ENCODE peak calls at places on chromosome 21, in six cellular contexts. C, Q, K, S, U and X are unnamed samples.

GRCh38 chr21:35619184-35619583 is 441.1 kb downstream of the SETD4 start:
- DNase-seq in C (no peak), K (no peak), U (no peak), S (peak; percentile 93), Q (no peak), X (no peak)

GRCh38 chr21:39843483-39843882 is 23.8 kb upstream of the PCP4 start:
- DNase-seq in S (no peak), K (no peak), C (no peak), Q (no peak), U (no peak), X (no peak)

GRCh38 chr21:22842875-22843274 is 1844.7 kb downstream of the NCAM2 start:
- DNase-seq in C (no peak), Q (no peak), S (no peak), U (peak; percentile 32), K (no peak), X (no peak)

GRCh38 chr21:16294128-16294527 is 564.3 kb downstream of the USP25 start:
- DNase-seq in Q (no peak), C (no peak), S (no peak), K (no peak), U (no peak), X (no peak)

GRCh38 chr21:36193200-36193599 is 36.6 kb downstream of the DOP1B start:
- DNase-seq in S (peak; percentile 17), C (no peak), U (no peak), Q (no peak), K (no peak), X (no peak)

GRCh38 chr21:45276620-45277019 is 11.1 kb downstream of the POFUT2 start:
- DNase-seq in K (no peak), C (no peak), U (no peak), Q (no peak), S (no peak), X (no peak)

GRCh38 chr21:37877888-37878684 is 38.2 kb downstream of the KCNJ6 start:
- DNase-seq in K (no peak), C (no peak), S (no peak), U (no peak), Q (no peak), X (no peak)

GRCh38 chr21:44301093-44301492 is 1.2 kb downstream of the PFKL start:
- DNase-seq in C (no peak), K (no peak), S (no peak), U (no peak), Q (no peak), X (no peak)

GRCh38 chr21:44304846-44305245 is 5.0 kb downstream of the PFKL start:
- DNase-seq in Q (no peak), C (no peak), S (peak; percentile 23), K (no peak), U (peak; percentile 61), X (peak; percentile 78)

GRCh38 chr21:29684106-29684505 is 255.7 kb downstream of the GRIK1 start:
- DNase-seq in S (no peak), C (no peak), Q (no peak), U (no peak), K (no peak), X (no peak)

GRCh38 chr21:22476726-22477646 is 1478.8 kb downstream of the NCAM2 start:
- DNase-seq in U (peak; percentile 15), K (no peak), Q (no peak), C (no peak), S (no peak), X (no peak)

GRCh38 chr21:44423941-44424607 is 31.2 kb upstream of the LRRC3 start:
- DNase-seq in C (peak; percentile 1), Q (no peak), K (no peak), U (no peak), S (no peak), X (no peak)

GRCh38 chr21:44710756-44711326 is 531 bp downstream of the TSPEAR start:
- DNase-seq in U (no peak), K (no peak), Q (no peak), S (no peak), C (no peak), X (no peak)

GRCh38 chr21:44012474-44013379 is 618 bp downstream of the TRAPPC10 start:
- DNase-seq in Q (no peak), U (peak; percentile 63), S (peak; percentile 13), K (peak; percentile 57), C (peak; percentile 69), X (peak; percentile 77)

GRCh38 chr21:32524010-32524719 is 61.2 kb downstream of the TCP10L start:
- DNase-seq in K (no peak), C (peak; percentile 41), U (no peak), Q (no peak), S (peak; percentile 83), X (no peak)

GRCh38 chr21:27885296-27885711 is 918.4 kb upstream of the ADAMTS5 start:
- DNase-seq in K (no peak), C (no peak), Q (no peak), S (no peak), U (no peak), X (no peak)

GRCh38 chr21:29184047-29184446 is 53.6 kb downstream of the MAP3K7CL start:
- DNase-seq in S (no peak), Q (no peak), K (no peak), C (no peak), U (no peak), X (no peak)

GRCh38 chr21:15749045-15749867 is 19.5 kb downstream of the USP25 start:
- DNase-seq in K (no peak), Q (no peak), U (no peak), S (peak; percentile 49), C (no peak), X (no peak)

GRCh38 chr21:35521852-35522505 is 472.9 kb upstream of the RUNX1 start:
- DNase-seq in Q (no peak), S (no peak), U (no peak), K (no peak), C (no peak), X (no peak)

GRCh38 chr21:21029159-21029558 is 30.9 kb downstream of the NCAM2 start:
- DNase-seq in C (no peak), K (no peak), Q (no peak), S (no peak), U (peak; percentile 67), X (no peak)

GRCh38 chr21:45336870-45337269 is 49.2 kb upstream of the POFUT2 start:
- DNase-seq in S (peak; percentile 33), U (no peak), C (peak; percentile 38), K (no peak), Q (no peak), X (no peak)

GRCh38 chr21:43812957-43813730 is 23.8 kb downstream of the RRP1 start:
- DNase-seq in K (no peak), S (no peak), U (no peak), Q (no peak), C (no peak), X (no peak)

DNA sequence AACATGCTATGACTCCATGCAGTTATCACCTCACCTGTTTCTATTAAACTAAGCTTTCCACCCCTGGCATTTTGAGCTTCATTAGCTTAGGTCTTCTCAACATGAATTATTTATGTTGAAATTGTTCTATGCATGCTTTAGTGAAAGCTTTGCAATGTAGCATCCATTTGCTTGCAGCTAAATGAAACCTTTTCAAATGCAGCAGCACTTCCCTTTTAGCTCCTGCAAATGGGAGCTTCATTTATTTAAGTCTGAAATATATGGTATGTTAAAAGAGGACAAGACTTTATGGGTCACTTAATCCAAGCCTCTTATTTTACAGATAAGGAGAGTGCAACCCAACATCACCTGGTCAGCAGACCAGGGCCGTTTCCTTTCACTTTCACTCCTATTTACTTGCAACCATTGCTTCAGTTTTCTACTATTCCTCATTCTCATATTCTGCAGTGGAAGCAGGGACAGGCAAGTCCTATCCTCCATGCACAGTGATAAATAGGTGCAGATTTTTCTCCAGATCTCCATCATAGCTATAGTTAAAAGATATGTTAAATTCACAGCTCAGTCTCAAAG is 56.4 kb upstream of the SAMSN1 start:
- DNase-seq in U (no peak), K (no peak), C (no peak), S (no peak), Q (no peak), X (no peak)
- H3K4me3 ChIP-seq in U (no peak overlapping the region), K (peak overlapping the region; percentile 38), C (no peak overlapping the region), S (no peak overlapping the region), Q (no peak overlapping the region), X (no peak overlapping the region)

GRCh38 chr21:42123509-42123908 is 52.4 kb downstream of the UMODL1 start:
- DNase-seq in C (no peak), U (no peak), Q (no peak), S (no peak), K (no peak), X (no peak)

GRCh38 chr21:42124081-42124480 is 53.0 kb downstream of the UMODL1 start:
- DNase-seq in K (no peak), S (no peak), C (no peak), U (no peak), Q (no peak), X (no peak)

GRCh38 chr21:42121792-42122191 is 50.7 kb downstream of the UMODL1 start:
- DNase-seq in C (no peak), S (no peak), Q (no peak), U (no peak), K (no peak), X (no peak)

GRCh38 chr21:42122398-42122797 is 51.3 kb downstream of the UMODL1 start:
- DNase-seq in U (no peak), Q (no peak), K (no peak), S (no peak), C (no peak), X (no peak)

GRCh38 chr21:42122808-42123207 is 51.7 kb downstream of the UMODL1 start:
- DNase-seq in C (no peak), Q (no peak), U (no peak), K (no peak), S (no peak), X (no peak)
- H3K27me3 ChIP-seq in C (peaks cover 100% of the 10 kb centered on the region), Q (peaks cover 15% of the 10 kb centered on the region), U (no peaks in the 10 kb centered on the region), K (peaks cover 3% of the 10 kb centered on the region), S (peaks cover 47% of the 10 kb centered on the region), X (no peaks in the 10 kb centered on the region)

DNA sequence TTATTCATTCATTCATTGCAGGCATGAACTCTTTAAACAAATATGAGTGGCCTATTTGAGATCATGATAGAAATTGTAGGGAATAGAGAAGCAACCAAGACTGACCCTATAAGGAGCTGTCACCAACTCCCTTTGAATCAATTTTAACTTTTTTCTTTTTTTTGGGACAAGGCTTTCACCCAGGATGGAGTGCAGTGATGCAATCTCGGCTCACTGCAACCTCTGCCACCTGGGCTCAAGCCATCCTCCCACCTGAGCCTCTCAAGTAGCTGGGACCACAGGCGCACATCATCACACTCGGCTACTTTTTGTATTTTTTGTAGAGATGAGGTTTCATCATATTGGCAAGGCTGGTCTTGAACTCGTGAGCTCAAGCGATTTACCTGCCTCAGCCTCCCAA is 17.1 kb upstream of the ATP5PO start:
- DNase-seq in C (no peak), K (no peak), Q (no peak), S (no peak), U (no peak), X (no peak)
- H3K4me3 ChIP-seq in C (peak overlapping the region; percentile 62), K (peak overlapping the region; percentile 85), Q (no peak overlapping the region), S (no peak overlapping the region), U (no peak overlapping the region), X (no peak overlapping the region)

DNA sequence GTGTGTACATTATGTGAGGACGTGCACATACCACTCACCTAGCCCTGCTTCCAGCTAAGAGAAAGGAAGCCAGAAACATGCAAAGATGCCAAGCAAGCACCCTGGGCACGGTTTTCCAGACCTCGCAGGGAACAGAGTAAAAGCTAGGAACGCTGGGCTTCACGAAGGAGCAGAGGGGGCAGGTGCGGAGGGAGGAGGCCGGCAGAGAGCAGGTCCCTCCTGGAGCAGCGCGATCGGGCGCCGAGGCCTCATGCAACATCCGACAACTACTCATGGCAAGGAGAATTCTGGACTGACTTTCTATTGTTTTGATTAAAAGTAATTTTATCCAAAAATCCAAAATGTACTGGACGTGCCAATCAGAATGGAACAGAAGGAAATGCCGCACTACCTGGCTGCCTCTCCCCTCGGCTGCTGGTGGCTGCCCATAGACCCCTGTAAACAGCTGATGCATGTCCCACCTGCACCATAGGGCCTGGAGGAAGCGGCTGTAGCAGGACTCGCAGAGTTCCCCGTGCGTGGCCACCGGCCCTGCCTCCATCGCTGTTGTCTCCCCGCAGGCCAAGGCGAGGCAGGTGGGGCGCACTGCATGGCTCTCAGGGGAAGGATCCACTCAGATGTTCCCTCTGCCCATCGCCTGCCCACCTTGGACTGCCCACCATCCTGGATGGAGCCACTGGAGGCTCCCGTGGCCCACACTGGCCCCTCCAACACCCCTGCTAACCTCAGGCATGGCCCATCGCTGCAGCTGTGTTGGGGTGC is 93.5 kb downstream of the WDR4 start:
- DNase-seq in C (no peak), U (no peak), Q (no peak), S (no peak), K (no peak), X (no peak)
- H3K27me3 ChIP-seq in C (peaks cover 57% of the 10 kb centered on the region), U (peaks cover 6% of the 10 kb centered on the region), Q (peaks cover 1% of the 10 kb centered on the region), S (peaks cover 48% of the 10 kb centered on the region), K (no peaks in the 10 kb centered on the region), X (no peaks in the 10 kb centered on the region)